ENCODE peak calls at places on chromosomes 7 and 10, in seven cellular contexts. B is CD8-positive, alpha-beta memory T cell; O is thyroid gland; K is fibroblast of mammary gland; M is dorsolateral prefrontal cortex; I is NT2/D1; D is Karpas-422. G is an unnamed sample.

GRCh38 chr10:70733051-70733450 is 52.1 kb downstream of the TBATA start:
- DNase-seq in B (no peak), O (no peak), K (peak; percentile 37), M (no peak), I (no peak), D (no peak), G (no peak)

GRCh38 chr7:158923928-158924511 is 67.7 kb downstream of the DYNC2I1 start:
- DNase-seq in B (no peak), O (no peak), K (no peak), M (no peak), I (no peak), D (no peak), G (no peak)

GRCh38 chr7:140230862-140231778 is 54.3 kb upstream of the KDM7A start:
- DNase-seq in B (peak; percentile 47), O (peak; percentile 46), K (peak; percentile 19), M (peak; percentile 50), I (peak; percentile 32), D (no peak), G (peak; percentile 72)

GRCh38 chr7:14836571-14837189 is 65.9 kb downstream of the DGKB start:
- DNase-seq in B (no peak), O (no peak), K (peak; percentile 79), M (peak; percentile 54), I (peak; percentile 72), D (no peak), G (no peak)

GRCh38 chr7:146131701-146132100 is 15.1 kb downstream of the CNTNAP2 start:
- DNase-seq in B (no peak), O (no peak), K (no peak), M (no peak), I (no peak), D (no peak), G (no peak)

GRCh38 chr10:76257816-76258215 is 826.4 kb downstream of the LRMDA start:
- DNase-seq in B (no peak), O (no peak), K (no peak), M (no peak), I (no peak), D (no peak), G (no peak)

GRCh38 chr7:145978769-145979168 is 137.8 kb upstream of the CNTNAP2 start:
- DNase-seq in B (no peak), O (peak; percentile 1), K (no peak), M (no peak), I (no peak), D (no peak), G (no peak)

GRCh38 chr7:46321556-46322205 is 400.6 kb upstream of the IGFBP3 start:
- DNase-seq in B (no peak), O (no peak), K (peak; percentile 68), M (no peak), I (no peak), D (no peak), G (no peak)

GRCh38 chr7:129089521-129090212 is 34.8 kb upstream of the TNPO3 start:
- DNase-seq in B (no peak), O (peak; percentile 59), K (no peak), M (no peak), I (no peak), D (no peak), G (no peak)

GRCh38 chr10:124518366-124518765 is 56.7 kb downstream of the LHPP start:
- DNase-seq in B (no peak), O (no peak), K (no peak), M (no peak), I (no peak), D (no peak), G (no peak)

GRCh38 chr10:32376027-32376426 is 29.1 kb upstream of the EPC1 start:
- DNase-seq in B (no peak), O (no peak), K (no peak), M (no peak), I (no peak), D (peak; percentile 67), G (no peak)

GRCh38 chr7:54860003-54860775 is 101.2 kb upstream of the SEC61G start:
- DNase-seq in B (no peak), O (no peak), K (no peak), M (no peak), I (no peak), D (no peak), G (no peak)

GRCh38 chr10:107618461-107619093 is 454.1 kb upstream of the SORCS1 start:
- DNase-seq in B (no peak), O (no peak), K (no peak), M (no peak), I (no peak), D (no peak), G (no peak)

GRCh38 chr10:62454696-62455451 is 80.7 kb downstream of the ZNF365 start:
- DNase-seq in B (no peak), O (peak; percentile 8), K (peak; percentile 57), M (no peak), I (no peak), D (peak; percentile 20), G (no peak)

GRCh38 chr10:26485150-26485941 is 47.2 kb downstream of the APBB1IP start:
- DNase-seq in B (no peak), O (peak; percentile 70), K (peak; percentile 84), M (no peak), I (no peak), D (no peak), G (no peak)

GRCh38 chr10:24706479-24707118 is 17.1 kb downstream of the ARHGAP21 start:
- DNase-seq in B (no peak), O (no peak), K (peak; percentile 99), M (no peak), I (no peak), D (no peak), G (peak; percentile 51)

GRCh38 chr7:134779741-134780065 is 269 bp downstream of the CALD1 start:
- DNase-seq in B (no peak), O (no peak), K (no peak), M (no peak), I (no peak), D (no peak), G (no peak)
- H3K4me3 ChIP-seq in B (no peak overlapping the region), O (peak overlapping the region; percentile 42), K (peak overlapping the region; percentile 76), M (peak overlapping the region; percentile 64), I (peak overlapping the region; percentile 45), D (no peak overlapping the region), G (no peak overlapping the region)

DNA sequence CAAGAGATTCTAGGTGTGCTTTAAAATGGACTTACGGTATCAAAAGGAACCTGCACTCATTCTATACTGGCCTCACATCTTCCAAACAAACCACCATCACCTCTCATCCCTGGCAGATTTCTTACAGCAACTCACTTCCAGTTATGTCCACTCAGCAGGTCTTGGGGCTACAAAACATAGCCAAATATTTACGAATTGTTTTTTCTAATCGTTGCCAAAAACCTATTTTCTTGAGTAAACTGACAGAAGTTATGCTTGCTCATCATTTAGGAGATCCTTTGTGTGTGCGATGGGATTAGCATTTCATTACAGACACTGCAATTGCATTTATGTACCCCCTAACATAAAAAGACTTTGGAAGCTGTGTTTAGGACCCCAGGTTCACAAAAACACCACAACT is 2.7 kb downstream of the KCNMA1 start:
- DNase-seq in B (no peak), O (no peak), K (no peak), M (no peak), I (no peak), D (no peak), G (no peak)
- H3K4me3 ChIP-seq in B (no peak overlapping the region), O (no peak overlapping the region), K (no peak overlapping the region), M (peak overlapping the region; percentile 81), I (no peak overlapping the region), D (no peak overlapping the region), G (no peak overlapping the region)

GRCh38 chr10:93309062-93309461 is 173.1 kb downstream of the MYOF start:
- DNase-seq in B (no peak), O (no peak), K (peak; percentile 70), M (no peak), I (no peak), D (no peak), G (no peak)
- H3K4me3 ChIP-seq in B (no peak overlapping the region), O (no peak overlapping the region), K (no peak overlapping the region), M (no peak overlapping the region), I (no peak overlapping the region), D (no peak overlapping the region), G (no peak overlapping the region)

DNA sequence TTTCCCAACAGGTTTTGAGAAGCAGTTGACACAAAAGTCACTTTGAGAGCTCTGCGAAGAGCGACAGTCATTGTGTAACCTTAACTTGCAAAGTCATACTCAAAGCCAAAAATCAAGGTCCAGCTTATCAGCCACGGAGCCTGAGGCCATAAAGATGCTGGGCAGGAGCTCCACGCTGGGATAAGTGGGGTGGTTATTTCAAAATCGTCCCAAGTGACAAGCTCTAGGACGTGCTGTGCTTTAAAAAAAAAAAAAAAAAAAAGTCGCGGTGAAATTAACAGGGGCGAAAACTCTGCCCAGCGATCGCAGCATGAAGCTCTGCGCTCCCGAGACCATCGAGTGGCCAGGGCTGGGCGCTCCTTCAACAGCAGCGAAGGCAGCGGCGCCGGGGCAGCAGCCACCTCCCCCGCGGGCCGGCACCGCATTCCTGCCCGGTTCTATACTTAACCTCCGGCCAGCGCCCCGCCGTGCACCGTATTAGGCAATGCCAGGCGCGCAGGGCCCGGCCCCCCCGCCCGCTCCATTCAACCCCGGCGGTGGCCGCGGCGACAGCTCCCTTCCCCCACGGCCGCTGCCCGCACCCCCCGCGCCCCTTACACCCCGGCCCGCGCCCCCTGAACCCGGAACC is 657 bp downstream of the HACD1 start:
- DNase-seq in B (peak; percentile 7), O (peak; percentile 91), K (peak; percentile 39), M (peak; percentile 62), I (no peak), D (no peak), G (no peak)
- H3K4me3 ChIP-seq in B (peak overlapping the region; percentile 43), O (peak overlapping the region; percentile 91), K (peak overlapping the region; percentile 59), M (peak overlapping the region; percentile 94), I (peak overlapping the region; percentile 61), D (no peak overlapping the region), G (peak overlapping the region; percentile 68)

GRCh38 chr10:98403812-98404504 is 11.0 kb downstream of the PYROXD2 start:
- DNase-seq in B (no peak), O (no peak), K (peak; percentile 76), M (no peak), I (no peak), D (no peak), G (no peak)
- H3K4me3 ChIP-seq in B (no peak overlapping the region), O (no peak overlapping the region), K (no peak overlapping the region), M (no peak overlapping the region), I (no peak overlapping the region), D (no peak overlapping the region), G (no peak overlapping the region)

DNA sequence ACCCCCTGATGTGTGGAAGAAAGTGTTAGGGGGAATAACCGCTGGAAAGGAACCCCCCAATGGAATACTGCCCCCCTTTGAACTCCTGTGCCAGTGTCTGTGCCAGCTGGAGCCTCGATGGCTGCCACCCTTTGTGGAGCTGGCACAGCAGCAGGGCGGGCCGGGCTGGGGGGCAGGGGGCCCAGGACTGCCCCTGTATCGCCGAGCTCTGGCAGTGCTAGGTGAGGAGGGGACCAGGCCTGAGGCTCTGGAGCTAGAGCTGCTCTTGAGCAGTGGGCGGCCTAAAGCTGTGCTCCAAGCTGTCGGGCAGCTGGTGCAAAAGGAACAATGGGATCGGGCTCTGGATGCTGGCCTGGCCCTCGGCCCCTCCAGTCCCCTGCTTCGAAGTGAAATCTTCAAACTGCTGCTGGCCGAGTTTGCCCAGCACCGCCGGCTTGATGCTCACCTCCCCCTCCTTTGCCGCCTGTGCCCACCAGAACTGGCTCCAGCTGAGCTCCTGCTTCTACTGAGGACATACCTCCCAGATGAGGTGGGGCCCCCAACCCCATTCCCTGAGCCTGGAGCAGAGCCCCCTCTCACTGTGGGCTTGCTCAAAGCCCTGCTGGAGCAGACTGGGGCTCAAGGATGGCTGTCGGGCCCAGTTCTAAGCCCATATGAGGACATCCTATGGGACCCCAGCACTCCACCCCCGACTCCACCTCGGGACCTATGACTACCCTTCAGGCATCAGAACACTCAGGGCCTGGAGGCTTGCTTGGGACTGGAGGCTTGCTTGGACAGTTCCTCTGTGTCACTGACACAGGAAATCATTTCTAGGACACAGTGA is 2.2 kb downstream of the HPS6 start:
- DNase-seq in B (no peak), O (no peak), K (no peak), M (no peak), I (no peak), D (no peak), G (no peak)
- H3K4me3 ChIP-seq in B (no peak overlapping the region), O (no peak overlapping the region), K (no peak overlapping the region), M (peak overlapping the region; percentile 8), I (no peak overlapping the region), D (no peak overlapping the region), G (no peak overlapping the region)

G was measured in Jurkat, Clone E6-1.